ENCODE peak calls at places on chromosomes 11 and 22, in five cellular contexts. One of them, this sample, is unnamed.
A peak's percentile ranks its signal among the peaks of the same experiment; 100 is the strongest.

GRCh38 chr11:117256573-117256972 is 24.1 kb downstream of the RNF214 start:
- DNase-seq in HCT116: no peak
- DNase-seq in H1: no peak
- DNase-seq in breast epithelium: no peak
- DNase-seq in stomach: no peak
- DNase-seq in this sample: no peak

GRCh38 chr11:132080121-132080520 is 709.7 kb downstream of the NTM start:
- DNase-seq in HCT116: no peak
- DNase-seq in H1: no peak
- DNase-seq in breast epithelium: no peak
- DNase-seq in stomach: no peak
- DNase-seq in this sample: no peak

GRCh38 chr11:122634507-122634906 is 21.0 kb upstream of the UBASH3B start:
- DNase-seq in HCT116: no peak
- DNase-seq in H1: peak; percentile 68
- DNase-seq in breast epithelium: no peak
- DNase-seq in stomach: peak; percentile 26
- DNase-seq in this sample: no peak

GRCh38 chr22:42645938-42646568 is 3.1 kb downstream of the CYB5R3 start:
- DNase-seq in HCT116: no peak
- DNase-seq in H1: no peak
- DNase-seq in breast epithelium: no peak
- DNase-seq in stomach: peak; percentile 70
- DNase-seq in this sample: no peak

GRCh38 chr11:3101921-3102640 is 44.9 kb upstream of the CARS1 start:
- DNase-seq in HCT116: no peak
- DNase-seq in H1: peak; percentile 44
- DNase-seq in breast epithelium: no peak
- DNase-seq in stomach: peak; percentile 21
- DNase-seq in this sample: no peak

GRCh38 chr11:6561288-6561687 is 42.1 kb downstream of the RRP8 start:
- DNase-seq in HCT116: no peak
- DNase-seq in H1: no peak
- DNase-seq in breast epithelium: no peak
- DNase-seq in stomach: no peak
- DNase-seq in this sample: no peak

GRCh38 chr11:73717136-73717535 is 43.7 kb downstream of the RAB6A start:
- DNase-seq in HCT116: no peak
- DNase-seq in H1: no peak
- DNase-seq in breast epithelium: no peak
- DNase-seq in stomach: no peak
- DNase-seq in this sample: no peak

GRCh38 chr22:22728382-22728781 is 84.0 kb downstream of the GGTLC2 start:
- DNase-seq in HCT116: no peak
- DNase-seq in H1: no peak
- DNase-seq in breast epithelium: no peak
- DNase-seq in stomach: no peak
- DNase-seq in this sample: no peak

GRCh38 chr22:19630614-19631013 is 83.7 kb upstream of the SEPTIN5 start:
- DNase-seq in HCT116: no peak
- DNase-seq in H1: no peak
- DNase-seq in breast epithelium: no peak
- DNase-seq in stomach: no peak
- DNase-seq in this sample: no peak

GRCh38 chr22:41650821-41651220 is 29.7 kb downstream of the XRCC6 start:
- DNase-seq in HCT116: no peak
- DNase-seq in H1: no peak
- DNase-seq in breast epithelium: no peak
- DNase-seq in stomach: no peak
- DNase-seq in this sample: no peak

GRCh38 chr11:64267207-64267945 is 16.0 kb downstream of the PLCB3 start:
- DNase-seq in HCT116: no peak
- DNase-seq in H1: no peak
- DNase-seq in breast epithelium: peak; percentile 33
- DNase-seq in stomach: no peak
- DNase-seq in this sample: no peak

GRCh38 chr11:57775474-57775873 is 13.9 kb downstream of the CTNND1 start:
- DNase-seq in HCT116: no peak
- DNase-seq in H1: no peak
- DNase-seq in breast epithelium: no peak
- DNase-seq in stomach: no peak
- DNase-seq in this sample: no peak
- H3K4me3 ChIP-seq in HCT116: no peak overlapping the region
- H3K4me3 ChIP-seq in H1: no peak overlapping the region
- H3K4me3 ChIP-seq in breast epithelium: peak overlapping the region; percentile 39
- H3K4me3 ChIP-seq in stomach: peak overlapping the region; percentile 4
- H3K4me3 ChIP-seq in this sample: no peak overlapping the region

GRCh38 chr22:44159230-44159629 is 21.5 kb upstream of the PARVG start:
- DNase-seq in HCT116: no peak
- DNase-seq in H1: no peak
- DNase-seq in breast epithelium: no peak
- DNase-seq in stomach: no peak
- DNase-seq in this sample: no peak
- TF ChIP-seq POLR2AphosphoS5 in HCT116: no peak
- TF ChIP-seq POLR2AphosphoS5 in H1: no peak
- TF ChIP-seq POLR2AphosphoS5 in breast epithelium: no peak
- TF ChIP-seq POLR2AphosphoS5 in stomach: no peak
- TF ChIP-seq POLR2AphosphoS5 in this sample: no peak

DNA sequence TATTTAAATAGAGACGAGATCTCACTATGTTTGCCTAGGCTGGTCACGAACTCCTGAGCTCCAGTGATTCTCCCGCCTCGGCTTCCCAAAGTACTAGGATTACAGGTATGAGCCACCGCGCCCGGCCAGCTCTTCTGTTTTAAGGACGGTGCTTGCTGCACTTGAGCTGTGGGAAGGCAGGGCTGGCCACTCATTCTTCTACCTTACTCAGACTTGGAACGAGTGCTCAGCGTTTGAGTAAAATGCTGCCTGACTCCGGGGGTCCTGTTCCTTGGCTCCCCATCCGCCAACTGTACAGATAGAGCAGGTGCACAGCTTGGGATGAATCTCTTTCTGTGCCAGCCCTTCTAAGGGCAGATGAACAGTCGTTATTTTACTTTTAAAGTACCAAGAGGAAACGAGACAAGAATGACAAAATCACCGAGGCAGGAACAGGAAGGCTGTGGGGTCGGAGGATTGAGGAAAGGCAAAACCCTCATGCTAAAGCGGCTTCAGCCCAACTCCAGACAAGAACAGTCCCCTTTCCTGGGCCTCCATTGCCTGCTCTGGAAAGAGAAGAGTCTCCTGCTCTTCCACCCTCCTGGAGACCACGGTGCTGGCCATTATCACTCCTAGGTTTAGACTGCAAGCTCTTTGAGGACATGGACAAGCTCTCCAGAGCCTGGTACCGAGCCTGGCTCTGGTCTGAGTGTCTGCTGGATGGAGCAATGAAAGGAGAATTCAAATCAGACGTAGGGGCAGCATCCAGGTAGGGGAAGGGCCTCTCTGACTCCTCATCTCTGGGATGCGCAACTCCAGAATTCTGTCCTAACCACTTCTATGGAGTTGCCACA is 1.0 kb upstream of the SUN2 start:
- DNase-seq in HCT116: no peak
- DNase-seq in H1: no peak
- DNase-seq in breast epithelium: no peak
- DNase-seq in stomach: no peak
- DNase-seq in this sample: no peak
- H3K4me3 ChIP-seq in HCT116: peak overlapping the region; percentile 79
- H3K4me3 ChIP-seq in H1: peak overlapping the region; percentile 61
- H3K4me3 ChIP-seq in breast epithelium: peak overlapping the region; percentile 99
- H3K4me3 ChIP-seq in stomach: peak overlapping the region; percentile 48
- H3K4me3 ChIP-seq in this sample: peak overlapping the region; percentile 72

GRCh38 chr11:67452141-67452952 is at the start of gene GPR152:
- DNase-seq in HCT116: no peak
- DNase-seq in H1: no peak
- DNase-seq in breast epithelium: no peak
- DNase-seq in stomach: peak; percentile 81
- DNase-seq in this sample: no peak
- TF ChIP-seq POLR2AphosphoS5 in HCT116: no peak
- TF ChIP-seq POLR2AphosphoS5 in H1: no peak
- TF ChIP-seq POLR2AphosphoS5 in breast epithelium: no peak
- TF ChIP-seq POLR2AphosphoS5 in stomach: no peak
- TF ChIP-seq POLR2AphosphoS5 in this sample: no peak

GRCh38 chr22:35970601-35971417 is 57.8 kb downstream of the RBFOX2 start:
- DNase-seq in HCT116: no peak
- DNase-seq in H1: no peak
- DNase-seq in breast epithelium: no peak
- DNase-seq in stomach: no peak
- DNase-seq in this sample: no peak
- H3K4me3 ChIP-seq in HCT116: no peak overlapping the region
- H3K4me3 ChIP-seq in H1: no peak overlapping the region
- H3K4me3 ChIP-seq in breast epithelium: no peak overlapping the region
- H3K4me3 ChIP-seq in stomach: no peak overlapping the region
- H3K4me3 ChIP-seq in this sample: no peak overlapping the region

This sample was measured in HL-60.